ENCODE peak calls at places on chromosomes 12 and 14, in four cellular contexts. C is pancreas, O is bronchial epithelial cell, J is A549. R is an unnamed sample.
A peak's percentile ranks its signal among the peaks of the same experiment; 100 is the strongest.

GRCh38 chr12:69275471-69275891 is 36.1 kb downstream of the CPSF6 start:
- DNase-seq in C (no peak), O (no peak), J (no peak), R (no peak)

GRCh38 chr14:52741865-52742264 is 11.9 kb downstream of the STYX start:
- DNase-seq in C (no peak), O (no peak), J (no peak), R (no peak)

GRCh38 chr12:19642305-19642704 is 203.0 kb downstream of the AEBP2 start:
- DNase-seq in C (no peak), O (no peak), J (no peak), R (no peak)

GRCh38 chr14:93045211-93045674 is 70.5 kb downstream of the ITPK1 start:
- DNase-seq in C (no peak), O (no peak), J (no peak), R (no peak)

GRCh38 chr14:99579903-99580570 is 24.0 kb downstream of the CCDC85C start:
- DNase-seq in C (peak; percentile 35), O (peak; percentile 92), J (peak; percentile 89), R (no peak)

GRCh38 chr12:38469689-38470088 is 153.1 kb downstream of the ALG10B start:
- DNase-seq in C (no peak), O (no peak), J (no peak), R (no peak)

GRCh38 chr12:94426049-94426448 is 33.6 kb downstream of the CEP83 start:
- DNase-seq in C (no peak), O (no peak), J (no peak), R (no peak)

GRCh38 chr14:33564774-33565630 is 385.9 kb downstream of the EGLN3 start:
- DNase-seq in C (no peak), O (peak; percentile 97), J (no peak), R (no peak)

GRCh38 chr12:6178981-6179761 is 21.0 kb upstream of the CD9 start:
- DNase-seq in C (no peak), O (no peak), J (no peak), R (no peak)
- TF ChIP-seq CTCF in C (no peak), O (no peak), J (no peak), R (no peak)

GRCh38 chr12:34016361-34016760 is 5.9 kb upstream of the ALG10 start:
- DNase-seq in C (no peak), O (no peak), J (peak; percentile 13), R (no peak)
- TF ChIP-seq CTCF in C (no peak), O (no peak), J (no peak), R (no peak)

GRCh38 chr14:102924632-102925588 is 2.4 kb downstream of the AMN start:
- DNase-seq in C (no peak), O (no peak), J (no peak), R (no peak)
- TF ChIP-seq CTCF in C (no peak), O (no peak), J (no peak), R (no peak)

GRCh38 chr12:47021298-47021697 is 58.1 kb upstream of the PCED1B start:
- DNase-seq in C (no peak), O (peak; percentile 95), J (peak; percentile 88), R (no peak)
- TF ChIP-seq CTCF in C (peak; percentile 23), O (peak; percentile 30), J (peak; percentile 93), R (peak; percentile 73)